ENCODE peak calls at places on chromosomes 12 and 14, in seven cellular contexts. N, C, E, R, O, T and P are unnamed samples.

GRCh38 chr14:68807148-68807600 is 14.3 kb upstream of the ZFP36L1 start:
- DNase-seq in N (no peak), C (no peak), E (peak; percentile 99), R (no peak), O (no peak), T (peak; percentile 57), P (no peak)

GRCh38 chr12:96242597-96242996 is 48.4 kb downstream of the ELK3 start:
- DNase-seq in N (no peak), C (no peak), E (no peak), R (no peak), O (peak; percentile 61), T (peak; percentile 65), P (no peak)

GRCh38 chr14:64715628-64716412 is 11.6 kb downstream of the PLEKHG3 start:
- DNase-seq in N (no peak), C (no peak), E (no peak), R (peak; percentile 69), O (no peak), T (no peak), P (no peak)

GRCh38 chr12:104049278-104050257 is at the start of gene GLT8D2:
- DNase-seq in N (peak; percentile 56), C (peak; percentile 41), E (peak; percentile 80), R (peak; percentile 57), O (no peak), T (peak; percentile 56), P (no peak)

GRCh38 chr12:27119797-27120196 is 37.4 kb upstream of the C12orf71 start:
- DNase-seq in N (no peak), C (no peak), E (no peak), R (no peak), O (no peak), T (no peak), P (no peak)

GRCh38 chr12:81297606-81298005 is 219.7 kb downstream of the ACSS3 start:
- DNase-seq in N (no peak), C (no peak), E (no peak), R (no peak), O (no peak), T (no peak), P (no peak)

GRCh38 chr14:36582011-36582873 is at the start of gene NKX2-8:
- DNase-seq in N (no peak), C (no peak), E (no peak), R (peak; percentile 19), O (no peak), T (peak; percentile 48), P (no peak)

GRCh38 chr14:67569011-67569650 is 30.9 kb downstream of the PIGH start:
- DNase-seq in N (no peak), C (no peak), E (peak; percentile 26), R (no peak), O (no peak), T (peak; percentile 25), P (no peak)

GRCh38 chr14:21026251-21026987 is 1.6 kb upstream of the NDRG2 start:
- DNase-seq in N (peak; percentile 40), C (no peak), E (no peak), R (no peak), O (no peak), T (no peak), P (no peak)

GRCh38 chr14:53325176-53325806 is 172.2 kb upstream of the DDHD1 start:
- DNase-seq in N (no peak), C (no peak), E (peak; percentile 33), R (peak; percentile 29), O (no peak), T (no peak), P (no peak)

GRCh38 chr12:70157099-70157498 is 86.1 kb upstream of the CNOT2 start:
- DNase-seq in N (no peak), C (peak; percentile 8), E (no peak), R (no peak), O (no peak), T (no peak), P (no peak)

GRCh38 chr14:23009939-23010718 is at the start of gene C14orf93:
- DNase-seq in N (peak; percentile 70), C (peak; percentile 40), E (peak; percentile 81), R (peak; percentile 53), O (peak; percentile 75), T (peak; percentile 91), P (no peak)

GRCh38 chr12:94677778-94678177 is 27.4 kb upstream of the TMCC3 start:
- DNase-seq in N (no peak), C (no peak), E (no peak), R (peak; percentile 72), O (no peak), T (no peak), P (peak; percentile 77)

GRCh38 chr12:47943492-47944359 is 19.7 kb upstream of the TMEM106C start:
- DNase-seq in N (no peak), C (no peak), E (no peak), R (no peak), O (no peak), T (no peak), P (no peak)

GRCh38 chr14:61565181-61565580 is 130.1 kb upstream of the HIF1A start:
- DNase-seq in N (no peak), C (no peak), E (no peak), R (no peak), O (no peak), T (no peak), P (no peak)

GRCh38 chr12:52582971-52583456 is 9.4 kb upstream of the KRT74 start:
- DNase-seq in N (peak; percentile 27), C (peak; percentile 71), E (peak; percentile 57), R (peak; percentile 87), O (peak; percentile 41), T (no peak), P (peak; percentile 87)

GRCh38 chr12:71947645-71948105 is 9.0 kb downstream of the TPH2 start:
- DNase-seq in N (no peak), C (peak; percentile 82), E (no peak), R (peak; percentile 87), O (no peak), T (peak; percentile 44), P (peak; percentile 56)

GRCh38 chr12:88298761-88299242 is 156.7 kb downstream of the TMTC3 start:
- DNase-seq in N (no peak), C (no peak), E (no peak), R (peak; percentile 95), O (no peak), T (no peak), P (peak; percentile 82)

GRCh38 chr12:6691473-6691872 is 2.3 kb upstream of the ZNF384 start:
- DNase-seq in N (no peak), C (no peak), E (no peak), R (no peak), O (no peak), T (no peak), P (no peak)

DNA sequence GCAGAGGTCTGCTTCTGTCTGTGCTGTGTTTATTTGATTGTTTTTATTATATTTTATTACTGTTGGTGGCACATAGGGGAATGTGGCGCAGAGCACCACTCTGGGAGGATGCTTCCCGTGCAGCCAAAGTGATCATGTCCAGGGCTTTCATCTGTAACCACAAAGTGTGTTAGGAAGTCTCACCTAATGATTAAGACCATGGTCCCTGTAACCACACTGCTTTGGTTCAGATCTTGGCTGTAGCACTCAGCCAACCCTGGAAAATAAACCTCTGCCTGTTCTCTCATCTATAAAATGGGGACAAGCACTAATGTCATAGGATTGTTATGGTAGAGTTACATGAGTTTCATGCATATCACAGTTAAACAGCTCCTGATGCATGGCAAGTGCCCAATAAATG is 1.9 kb downstream of the RESF1 start:
- DNase-seq in N (no peak), C (no peak), E (no peak), R (no peak), O (no peak), T (no peak), P (no peak)
- H3K27ac ChIP-seq in N (peak overlapping the region; percentile 27), C (no peak overlapping the region), E (no peak overlapping the region), R (no peak overlapping the region), O (peak overlapping the region; percentile 78), T (peak overlapping the region; percentile 88), P (no peak overlapping the region)

GRCh38 chr12:9792185-9792900 is 31.6 kb upstream of the CD69 start:
- DNase-seq in N (no peak), C (no peak), E (no peak), R (no peak), O (no peak), T (no peak), P (no peak)

GRCh38 chr12:9794484-9795063 is 32.7 kb upstream of the KLRF1 start:
- DNase-seq in N (no peak), C (no peak), E (no peak), R (no peak), O (no peak), T (no peak), P (no peak)

GRCh38 chr12:9795945-9796344 is 31.3 kb upstream of the KLRF1 start:
- DNase-seq in N (no peak), C (no peak), E (no peak), R (no peak), O (no peak), T (no peak), P (no peak)

GRCh38 chr12:9793774-9794395 is 33.2 kb upstream of the CD69 start:
- DNase-seq in N (no peak), C (no peak), E (no peak), R (no peak), O (no peak), T (no peak), P (no peak)

DNA sequence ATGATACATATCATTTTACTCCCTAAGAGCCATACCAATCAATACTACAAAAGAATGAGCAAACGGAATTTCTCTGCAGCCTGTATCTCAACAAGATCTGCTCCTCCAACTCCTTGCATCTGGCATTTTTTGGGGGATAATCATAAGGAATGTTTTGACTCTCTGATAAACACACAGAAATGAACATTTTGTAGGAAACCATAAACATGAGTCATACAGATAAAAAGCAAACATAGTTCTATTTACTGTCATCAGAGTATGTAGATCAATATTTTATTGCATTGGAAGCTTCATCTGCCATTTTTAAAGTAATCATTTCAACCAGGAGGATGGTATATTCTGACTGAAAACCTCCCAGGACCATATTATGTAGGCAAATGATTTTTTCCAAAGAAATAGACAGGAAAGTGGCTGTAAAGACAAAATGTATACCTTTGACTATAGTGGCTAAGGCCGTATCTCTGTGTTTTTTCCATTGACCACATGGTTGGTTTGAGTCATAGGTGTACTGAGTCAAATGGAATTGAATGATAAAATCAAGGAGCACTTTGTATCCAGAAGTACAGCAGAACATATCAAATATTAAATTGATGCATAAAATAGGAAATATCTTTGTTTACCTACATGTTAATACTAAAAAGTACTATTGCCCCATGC is 32.4 kb upstream of the CD69 start:
- DNase-seq in N (no peak), C (no peak), E (no peak), R (peak; percentile 26), O (no peak), T (no peak), P (no peak)
- H3K27ac ChIP-seq in N (no peak overlapping the region), C (no peak overlapping the region), E (no peak overlapping the region), R (no peak overlapping the region), O (no peak overlapping the region), T (no peak overlapping the region), P (no peak overlapping the region)

GRCh38 chr14:100872241-100872640 is 31.3 kb downstream of the RTL1 start:
- DNase-seq in N (no peak), C (no peak), E (no peak), R (no peak), O (no peak), T (no peak), P (no peak)
- H3K27ac ChIP-seq in N (no peak overlapping the region), C (no peak overlapping the region), E (no peak overlapping the region), R (no peak overlapping the region), O (peak overlapping the region; percentile 54), T (no peak overlapping the region), P (peak overlapping the region; percentile 45)

DNA sequence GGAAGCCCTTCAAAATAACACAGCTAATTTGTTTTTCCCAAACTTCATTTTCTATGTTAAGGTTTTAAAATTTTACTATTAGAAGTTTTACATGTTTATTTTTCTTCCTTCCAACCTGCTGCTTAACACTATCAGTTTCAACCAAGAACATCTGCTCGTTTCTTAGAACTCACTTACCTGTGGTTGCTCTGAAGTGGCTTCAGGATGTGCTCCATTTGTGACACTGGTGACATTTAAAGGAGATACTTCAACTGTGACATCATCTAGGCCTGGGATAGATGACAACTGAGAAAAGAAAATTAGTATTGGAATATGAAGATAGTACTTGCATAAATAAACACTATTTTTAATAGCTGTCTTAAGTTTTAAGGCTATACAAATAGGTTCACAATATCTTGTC is 17.9 kb downstream of the WASHC3 start:
- DNase-seq in N (no peak), C (no peak), E (no peak), R (no peak), O (no peak), T (no peak), P (no peak)
- H3K27ac ChIP-seq in N (no peak overlapping the region), C (no peak overlapping the region), E (no peak overlapping the region), R (no peak overlapping the region), O (no peak overlapping the region), T (no peak overlapping the region), P (no peak overlapping the region)